ENCODE peak calls at places on chromosomes 3 and 15, in ten cellular contexts. O is activated T-cell treated with anti-CD3 and anti-CD28 coated beads for 4 hours; P is HuH-7; H is psoas muscle; K is activated CD8-positive, alpha-beta memory T cell treated with anti-CD3 and anti-CD28 coated beads for 24 hours; M is ecto neural progenitor cell; A is non-pigmented ciliary epithelial cell; E is mesothelial cell of epicardium; V is COR-L47; C is hypothalamus. B is an unnamed sample.

GRCh38 chr3:150763841-150764483 is 993 bp upstream of the SIAH2 start:
- DNase-seq in K (no peak), C (peak; percentile 72), V (peak; percentile 67), E (no peak), O (no peak), M (peak; percentile 73), A (no peak), H (peak; percentile 67), P (peak; percentile 44), B (no peak)

GRCh38 chr3:114093596-114093995 is 37.1 kb downstream of the QTRT2 start:
- DNase-seq in H (no peak), O (no peak), M (no peak), C (no peak), A (peak; percentile 70), E (no peak), K (no peak), V (no peak), P (no peak), B (no peak)

GRCh38 chr15:72184165-72184811 is 13.3 kb downstream of the GRAMD2A start:
- DNase-seq in O (no peak), H (peak; percentile 44), V (no peak), K (no peak), M (peak; percentile 83), C (peak; percentile 20), A (no peak), P (peak; percentile 87), E (no peak), B (no peak)

GRCh38 chr15:79370716-79371115 is 59.8 kb downstream of the TMED3 start:
- DNase-seq in C (no peak), H (no peak), E (no peak), P (no peak), A (peak; percentile 76), M (no peak), K (no peak), O (no peak), V (no peak), B (no peak)

GRCh38 chr15:99322643-99323405 is 71.5 kb downstream of the LRRC28 start:
- DNase-seq in K (no peak), M (no peak), V (no peak), E (no peak), H (no peak), C (no peak), O (no peak), P (no peak), A (no peak), B (no peak)

GRCh38 chr15:32718822-32719716 is 1.3 kb downstream of the GREM1 start:
- DNase-seq in M (peak; percentile 67), O (no peak), C (no peak), H (no peak), A (no peak), V (no peak), K (peak; percentile 56), P (no peak), E (no peak), B (no peak)

GRCh38 chr3:42820746-42821051 is 11.5 kb downstream of the ACKR2 start:
- DNase-seq in K (no peak), P (no peak), E (no peak), H (no peak), A (no peak), O (no peak), V (no peak), M (no peak), C (no peak), B (no peak)

GRCh38 chr3:166052440-166052839 is 215.2 kb upstream of the BCHE start:
- DNase-seq in K (no peak), V (no peak), O (no peak), M (no peak), E (no peak), P (peak; percentile 13), A (no peak), C (no peak), H (no peak), B (no peak)

B was measured in vagina.